ENCODE peak calls at places on chromosomes 1 and 21, in seven cellular contexts. K, U, Y, M, W, C and B are unnamed samples.

GRCh38 chr1:100284591-100284990 is 18.6 kb downstream of the RTCA start:
- DNase-seq in K (no peak), C (no peak), Y (no peak), U (no peak), M (no peak), W (no peak), B (no peak)

GRCh38 chr1:48920741-48921330 is 144.1 kb upstream of the BEND5 start:
- DNase-seq in C (no peak), U (no peak), M (no peak), K (no peak), Y (no peak), W (no peak), B (no peak)

GRCh38 chr1:201217146-201217545 is 26.5 kb downstream of the IGFN1 start:
- DNase-seq in M (no peak), C (no peak), K (no peak), U (no peak), Y (no peak), W (no peak), B (no peak)

GRCh38 chr1:25031601-25031965 is 101.5 kb upstream of the RUNX3 start:
- DNase-seq in Y (no peak), K (no peak), W (peak; percentile 28), C (no peak), M (no peak), U (no peak), B (no peak)

GRCh38 chr21:42474043-42474831 is 21.8 kb downstream of the RSPH1 start:
- DNase-seq in K (no peak), C (peak; percentile 26), Y (peak; percentile 41), U (peak; percentile 67), M (no peak), W (no peak), B (peak; percentile 95)

GRCh38 chr1:22141493-22141892 is 1.4 kb downstream of the WNT4 start:
- DNase-seq in Y (no peak), C (peak; percentile 30), W (no peak), M (no peak), U (no peak), K (no peak), B (no peak)

GRCh38 chr1:201268604-201269151 is 14.6 kb upstream of the PKP1 start:
- DNase-seq in Y (no peak), K (peak; percentile 84), C (peak; percentile 80), M (no peak), W (no peak), U (peak; percentile 87), B (no peak)

GRCh38 chr1:22819391-22819790 is 108.8 kb downstream of the EPHB2 start:
- DNase-seq in U (no peak), K (no peak), C (no peak), W (no peak), Y (no peak), M (no peak), B (no peak)

GRCh38 chr1:8651962-8652361 is 165.5 kb downstream of the RERE start:
- DNase-seq in Y (no peak), W (no peak), U (no peak), C (peak; percentile 26), K (no peak), M (no peak), B (no peak)

GRCh38 chr1:111801071-111801850 is 45.6 kb downstream of the DDX20 start:
- DNase-seq in Y (no peak), W (no peak), U (no peak), M (no peak), C (no peak), K (no peak), B (no peak)

GRCh38 chr21:29613021-29613420 is 314.3 kb downstream of the BACH1 start:
- DNase-seq in U (no peak), W (no peak), C (no peak), Y (no peak), K (peak; percentile 10), M (no peak), B (no peak)

GRCh38 chr1:206693029-206693428 is 8.3 kb downstream of the MAPKAPK2 start:
- DNase-seq in W (no peak), Y (no peak), C (peak; percentile 85), K (peak; percentile 85), U (no peak), M (no peak), B (no peak)

GRCh38 chr1:6028042-6028895 is 17.4 kb upstream of the KCNAB2 start:
- DNase-seq in C (no peak), K (peak; percentile 11), Y (no peak), U (no peak), W (no peak), M (no peak), B (no peak)

GRCh38 chr1:22861764-22862440 is 110.8 kb downstream of the LACTBL1 start:
- DNase-seq in W (no peak), U (peak; percentile 46), C (peak; percentile 89), Y (no peak), K (peak; percentile 80), M (no peak), B (peak; percentile 75)

GRCh38 chr1:158355773-158356172 is 2.1 kb downstream of the CD1E start:
- DNase-seq in M (no peak), Y (no peak), U (no peak), C (no peak), K (no peak), W (no peak), B (no peak)

GRCh38 chr1:110196917-110197782 is 13.0 kb upstream of the KCNC4 start:
- DNase-seq in K (peak; percentile 41), W (peak; percentile 67), M (no peak), C (peak; percentile 48), U (peak; percentile 50), Y (peak; percentile 42), B (peak; percentile 68)

GRCh38 chr1:52707927-52708655 is 9.9 kb upstream of the COA7 start:
- DNase-seq in U (peak; percentile 62), M (no peak), Y (peak; percentile 16), K (peak; percentile 84), W (no peak), C (peak; percentile 46), B (no peak)

DNA sequence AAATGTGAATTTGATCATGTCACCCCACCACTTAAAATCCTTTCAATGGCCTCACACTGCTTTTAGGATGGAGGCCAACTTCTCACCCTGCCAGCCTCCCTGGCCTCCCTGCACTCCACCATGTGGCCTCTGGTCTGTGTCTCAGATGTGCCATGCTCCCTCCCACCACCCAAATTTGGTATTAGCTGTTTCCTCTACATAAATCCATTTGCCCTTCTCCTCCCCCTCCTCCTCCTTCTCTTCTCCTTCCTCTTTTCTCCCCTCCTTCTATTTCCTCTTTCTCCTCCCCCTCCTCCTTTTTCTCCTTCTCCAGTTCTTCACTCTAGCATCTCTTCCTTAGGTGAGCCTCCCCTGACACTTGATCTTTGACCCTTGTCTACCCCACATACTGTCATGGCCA is 16.7 kb upstream of the GUCA2B start:
- DNase-seq in K (no peak), M (no peak), W (no peak), C (no peak), Y (no peak), U (no peak), B (no peak)
- H3K4me2 ChIP-seq in K (no peak overlapping the region), M (no peak overlapping the region), W (no peak overlapping the region), C (no peak overlapping the region), Y (no peak overlapping the region), U (no peak overlapping the region), B (no peak overlapping the region)

DNA sequence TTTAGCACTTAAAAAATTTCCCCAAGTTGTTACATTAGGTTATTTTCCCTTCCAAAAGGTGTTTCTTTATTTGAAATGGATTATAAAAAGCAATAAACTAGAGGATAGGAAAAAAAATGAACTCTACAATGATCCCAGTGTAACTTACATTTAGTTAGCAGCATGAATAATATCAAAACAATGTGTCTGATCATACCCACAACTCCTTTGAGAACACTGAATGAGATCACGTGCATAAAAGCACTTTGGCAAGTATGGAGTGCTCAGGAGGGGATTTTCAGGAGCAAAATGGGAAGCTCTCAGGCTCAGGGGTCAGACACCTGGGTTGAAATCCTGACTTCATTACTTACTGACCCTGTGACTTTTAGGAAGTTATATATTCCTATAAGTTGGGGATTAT is 369.7 kb upstream of the PROX1 start:
- DNase-seq in K (no peak), U (no peak), Y (no peak), W (no peak), M (no peak), C (no peak), B (no peak)
- H3K4me2 ChIP-seq in K (no peak overlapping the region), U (no peak overlapping the region), Y (no peak overlapping the region), W (no peak overlapping the region), M (no peak overlapping the region), C (no peak overlapping the region), B (no peak overlapping the region)

GRCh38 chr1:226066415-226067077 is 4.0 kb downstream of the H3-3A start:
- DNase-seq in K (peak; percentile 21), W (no peak), M (no peak), Y (no peak), C (no peak), U (peak; percentile 31), B (no peak)
- H3K4me2 ChIP-seq in K (no peak overlapping the region), W (peak overlapping the region; percentile 70), M (peak overlapping the region; percentile 50), Y (no peak overlapping the region), C (no peak overlapping the region), U (peak overlapping the region; percentile 83), B (no peak overlapping the region)

DNA sequence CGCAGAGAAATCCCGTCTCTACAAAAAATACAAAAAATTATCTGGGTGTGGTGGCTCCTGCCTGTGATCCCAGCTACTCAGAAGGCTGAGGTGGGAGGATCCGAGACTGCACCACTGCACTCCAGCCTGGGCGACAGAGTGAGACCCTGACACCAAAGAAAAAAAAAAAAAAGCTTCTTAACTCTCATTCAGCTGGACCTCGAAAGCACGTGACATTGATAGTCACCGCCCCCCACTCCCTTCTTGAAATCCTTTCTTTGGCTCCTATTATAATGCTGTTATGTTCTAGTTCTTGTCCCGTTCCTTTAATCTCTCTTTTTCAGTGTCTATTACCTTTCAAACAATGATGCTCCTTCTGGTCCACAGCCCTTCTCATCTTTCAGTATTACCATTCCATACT is 2.0 kb downstream of the TESK2 start:
- DNase-seq in C (no peak), K (no peak), M (no peak), W (no peak), U (no peak), Y (no peak), B (no peak)
- H3K4me2 ChIP-seq in C (no peak overlapping the region), K (no peak overlapping the region), M (peak overlapping the region; percentile 93), W (peak overlapping the region; percentile 92), U (no peak overlapping the region), Y (peak overlapping the region; percentile 73), B (peak overlapping the region; percentile 88)